ENCODE peak calls at places on chromosomes 3 and 15, in ten cellular contexts. D, Y, R, V, E, Z, A, L, T and Q are unnamed samples.

GRCh38 chr15:81968691-81969090 is 77.1 kb downstream of the MEX3B start:
- DNase-seq in R (no peak), L (no peak), Z (no peak), Y (no peak), V (no peak), D (no peak), E (no peak), T (no peak), A (no peak), Q (no peak)

GRCh38 chr3:46695962-46696922 is 2.8 kb upstream of the ALS2CL start:
- DNase-seq in D (peak), Z (no peak), Y (no peak), E (no peak), V (no peak), L (no peak), R (no peak), T (no peak), A (peak), Q (peak)

GRCh38 chr15:41878355-41878699 is 15.5 kb downstream of the SPTBN5 start:
- DNase-seq in A (peak), R (no peak), L (no peak), Z (no peak), E (no peak), D (no peak), T (no peak), Y (no peak), V (no peak), Q (peak)

GRCh38 chr15:41018534-41018933 is 65.3 kb downstream of the CHAC1 start:
- DNase-seq in T (no peak), D (no peak), Z (no peak), A (no peak), Y (no peak), V (no peak), R (no peak), E (no peak), L (no peak), Q (peak)

GRCh38 chr15:40372966-40373365 is 9.6 kb upstream of the KNSTRN start:
- DNase-seq in Z (no peak), E (no peak), A (no peak), Y (no peak), R (no peak), V (no peak), T (no peak), L (no peak), D (no peak), Q (no peak)

GRCh38 chr3:160564949-160565441 is 376 bp downstream of the KPNA4 start:
- DNase-seq in Y (peak), L (no peak), A (peak), V (peak), D (peak), T (no peak), E (no peak), R (peak), Z (peak), Q (peak)

GRCh38 chr3:37096972-37097371 is 77.4 kb downstream of the LRRFIP2 start:
- DNase-seq in R (no peak), A (no peak), E (no peak), V (no peak), Z (no peak), T (no peak), D (no peak), Y (no peak), L (no peak), Q (no peak)

GRCh38 chr3:122947621-122948202 is 79.9 kb downstream of the SEMA5B start:
- DNase-seq in R (no peak), T (no peak), Z (no peak), D (peak), V (no peak), Y (no peak), E (no peak), L (no peak), A (no peak), Q (no peak)

GRCh38 chr3:8239718-8240698 is 261.6 kb upstream of the LMCD1 start:
- DNase-seq in R (peak), D (peak), V (peak), T (no peak), Y (peak), L (no peak), Z (no peak), A (no peak), E (no peak), Q (peak)

GRCh38 chr15:55774113-55774970 is 31.4 kb upstream of the PRTG start:
- DNase-seq in L (no peak), Z (no peak), A (no peak), V (no peak), R (no peak), E (no peak), D (peak), T (no peak), Y (no peak), Q (peak)

GRCh38 chr15:85035980-85036379 is 54.3 kb downstream of the PDE8A start:
- DNase-seq in L (no peak), V (no peak), T (no peak), Z (no peak), D (no peak), E (no peak), A (no peak), R (no peak), Y (no peak), Q (no peak)

GRCh38 chr3:180322829-180323228 is 279.1 kb upstream of the TTC14 start:
- DNase-seq in A (no peak), L (no peak), V (no peak), R (no peak), E (no peak), Y (no peak), D (no peak), T (no peak), Z (no peak), Q (no peak)

GRCh38 chr3:46393554-46394434 is 13.1 kb downstream of the CCR5AS start:
- DNase-seq in Y (no peak), T (no peak), L (no peak), V (peak), R (no peak), A (no peak), E (no peak), D (peak), Z (peak), Q (no peak)

GRCh38 chr3:120357807-120358206 is 8.7 kb upstream of the LRRC58 start:
- DNase-seq in R (no peak), T (no peak), V (no peak), E (no peak), Y (no peak), Z (no peak), L (no peak), A (no peak), D (no peak), Q (no peak)

GRCh38 chr15:63244976-63245645 is 32.3 kb upstream of the APH1B start:
- DNase-seq in V (no peak), Y (no peak), R (no peak), D (no peak), Z (no peak), A (no peak), T (no peak), L (no peak), E (no peak), Q (no peak)

GRCh38 chr15:32709295-32710033 is 8.3 kb upstream of the GREM1 start:
- DNase-seq in R (no peak), L (no peak), A (no peak), Y (no peak), Z (no peak), E (no peak), T (no peak), V (no peak), D (no peak), Q (no peak)

GRCh38 chr15:48121849-48122248 is 1.1 kb downstream of the SLC24A5 start:
- DNase-seq in E (no peak), V (no peak), A (no peak), D (no peak), T (no peak), Z (no peak), L (no peak), Y (no peak), R (no peak), Q (no peak)

GRCh38 chr3:55558316-55558715 is 71.2 kb upstream of the WNT5A start:
- DNase-seq in Y (no peak), L (no peak), D (no peak), Z (no peak), R (no peak), T (no peak), V (peak), E (no peak), A (no peak), Q (no peak)

GRCh38 chr3:3664916-3665315 is 134.3 kb upstream of the LRRN1 start:
- DNase-seq in L (no peak), T (no peak), E (no peak), Y (no peak), D (no peak), V (no peak), Z (no peak), R (no peak), A (no peak), Q (no peak)

GRCh38 chr3:151774235-151774634 is 39.7 kb upstream of the AADAC start:
- DNase-seq in Y (no peak), A (no peak), L (no peak), E (no peak), T (no peak), D (no peak), R (no peak), Z (no peak), V (no peak), Q (no peak)

GRCh38 chr15:49494842-49495241 is 71.8 kb downstream of the FGF7 start:
- DNase-seq in Z (no peak), Y (no peak), R (no peak), L (no peak), D (no peak), T (no peak), V (no peak), A (no peak), E (no peak), Q (no peak)

GRCh38 chr15:69557340-69558137 is 104.9 kb downstream of the RPLP1 start:
- DNase-seq in A (no peak), R (no peak), D (peak), V (peak), Y (no peak), E (no peak), T (no peak), L (peak), Z (no peak), Q (no peak)

GRCh38 chr15:101264911-101265641 is 12.2 kb downstream of the SELENOS start:
- DNase-seq in Z (no peak), T (no peak), L (no peak), D (no peak), V (no peak), A (no peak), R (no peak), E (no peak), Y (no peak), Q (no peak)

GRCh38 chr15:84703808-84704207 is 12.1 kb downstream of the SEC11A start:
- DNase-seq in D (no peak), T (no peak), L (no peak), Z (no peak), V (no peak), R (no peak), E (no peak), A (no peak), Y (no peak), Q (no peak)

GRCh38 chr3:29693863-29694262 is 413.0 kb downstream of the RBMS3 start:
- DNase-seq in R (no peak), E (no peak), Z (no peak), L (no peak), V (peak), D (peak), T (no peak), Y (no peak), A (no peak), Q (no peak)

GRCh38 chr3:23949784-23950183 is 4.7 kb downstream of the NR1D2 start:
- DNase-seq in Z (no peak), T (no peak), E (no peak), R (no peak), Y (no peak), V (no peak), L (no peak), D (no peak), A (peak), Q (no peak)

GRCh38 chr15:63246691-63247464 is 30.5 kb upstream of the APH1B start:
- DNase-seq in D (peak), T (no peak), Y (no peak), E (no peak), A (no peak), V (peak), Z (no peak), L (no peak), R (no peak), Q (no peak)

GRCh38 chr3:44476181-44476599 is 1.3 kb downstream of the ZNF445 start:
- DNase-seq in Y (no peak), D (peak), L (no peak), E (no peak), R (no peak), T (no peak), V (no peak), A (no peak), Z (no peak), Q (no peak)

GRCh38 chr3:62873672-62874397 is 1.4 kb downstream of the CADPS start:
- DNase-seq in T (no peak), V (no peak), R (no peak), L (no peak), E (peak), A (peak), Y (no peak), D (peak), Z (no peak), Q (peak)

GRCh38 chr3:39361252-39361927 is 21.8 kb upstream of the SLC25A38 start:
- DNase-seq in D (no peak), L (no peak), E (no peak), T (peak), V (no peak), R (peak), A (no peak), Y (peak), Z (peak), Q (no peak)

GRCh38 chr3:174276826-174277225 is 582.3 kb upstream of the NAALADL2 start:
- DNase-seq in L (no peak), A (no peak), R (no peak), T (no peak), Z (no peak), V (no peak), D (no peak), E (no peak), Y (no peak), Q (no peak)

GRCh38 chr15:66849746-66850077 is 147.7 kb downstream of the SMAD6 start:
- DNase-seq in T (no peak), A (no peak), Y (no peak), L (no peak), V (no peak), D (no peak), R (no peak), E (no peak), Z (no peak), Q (no peak)

GRCh38 chr3:189512039-189512438 is 119.2 kb upstream of the TP63 start:
- DNase-seq in T (no peak), R (no peak), E (no peak), A (no peak), Z (no peak), D (no peak), V (no peak), Y (no peak), L (no peak), Q (no peak)

GRCh38 chr3:123194552-123194951 is 7.2 kb upstream of the SEC22A start:
- DNase-seq in Y (no peak), A (no peak), L (no peak), T (no peak), Z (no peak), D (peak), E (no peak), V (no peak), R (no peak), Q (peak)

GRCh38 chr3:181711325-181712135 is at the start of gene SOX2:
- DNase-seq in V (no peak), T (no peak), Y (no peak), L (no peak), E (peak), D (peak), A (no peak), Z (no peak), R (no peak), Q (peak)

GRCh38 chr15:89749951-89750559 is 994 bp downstream of the MESP1 start:
- DNase-seq in L (no peak), A (no peak), T (no peak), E (peak), Z (no peak), D (no peak), R (no peak), V (no peak), Y (no peak), Q (peak)